ENCODE peak calls at places on chromosome 21, in eight cellular contexts. G is cardiac septum; Z is cerebellar cortex; L is fibroblast of the conjunctiva; M is anterior cingulate cortex; T is activated naive CD4-positive, alpha-beta T cell treated with anti-CD3 and anti-CD28 coated beads for 36 hours; R is natural killer cell; N is NCI-H2081. Y is an unnamed sample.

GRCh38 chr21:42461881-42462877 is 33.8 kb downstream of the RSPH1 start:
- DNase-seq in G (peak), Z (no peak), L (no peak), M (no peak), T (no peak), R (no peak), N (peak), Y (no peak)

GRCh38 chr21:37627561-37627960 is 261.0 kb downstream of the DYRK1A start:
- DNase-seq in G (no peak), Z (no peak), L (no peak), M (no peak), T (no peak), R (no peak), N (no peak), Y (no peak)

GRCh38 chr21:26096494-26096893 is 74.1 kb downstream of the APP start:
- DNase-seq in G (no peak), Z (no peak), L (no peak), M (no peak), T (no peak), R (no peak), N (no peak), Y (no peak)

GRCh38 chr21:41752231-41752681 is 14.6 kb downstream of the RIPK4 start:
- DNase-seq in G (no peak), Z (no peak), L (no peak), M (no peak), T (no peak), R (no peak), N (no peak), Y (no peak)

GRCh38 chr21:32209580-32209979 is 69.3 kb downstream of the MIS18A start:
- DNase-seq in G (no peak), Z (no peak), L (no peak), M (no peak), T (no peak), R (no peak), N (no peak), Y (no peak)

GRCh38 chr21:41856572-41856971 is 22.6 kb downstream of the PRDM15 start:
- DNase-seq in G (no peak), Z (no peak), L (no peak), M (no peak), T (no peak), R (no peak), N (no peak), Y (no peak)

GRCh38 chr21:33302796-33303195 is 22.0 kb upstream of the IFNAR1 start:
- DNase-seq in G (no peak), Z (no peak), L (no peak), M (no peak), T (no peak), R (no peak), N (no peak), Y (no peak)

GRCh38 chr21:25107708-25108107 is 499.6 kb downstream of the MRPL39 start:
- DNase-seq in G (no peak), Z (no peak), L (peak), M (no peak), T (no peak), R (no peak), N (no peak), Y (no peak)

GRCh38 chr21:45767071-45768006 is 123.8 kb downstream of the PCBP3 start:
- DNase-seq in G (no peak), Z (no peak), L (no peak), M (no peak), T (peak), R (no peak), N (no peak), Y (no peak)

GRCh38 chr21:41916888-41917433 is 36.9 kb downstream of the C2CD2 start:
- DNase-seq in G (no peak), Z (no peak), L (no peak), M (no peak), T (no peak), R (no peak), N (no peak), Y (peak)

GRCh38 chr21:46029201-46029924 is 47.8 kb downstream of the COL6A1 start:
- DNase-seq in G (no peak), Z (no peak), L (no peak), M (no peak), T (no peak), R (no peak), N (no peak), Y (no peak)

GRCh38 chr21:39037807-39038405 is 145.3 kb downstream of the PSMG1 start:
- DNase-seq in G (no peak), Z (no peak), L (no peak), M (no peak), T (peak), R (no peak), N (no peak), Y (no peak)

GRCh38 chr21:45310446-45310845 is 22.8 kb upstream of the POFUT2 start:
- DNase-seq in G (peak), Z (no peak), L (no peak), M (no peak), T (no peak), R (no peak), N (no peak), Y (no peak)

GRCh38 chr21:31903896-31904295 is 31.1 kb downstream of the HUNK start:
- DNase-seq in G (no peak), Z (no peak), L (no peak), M (no peak), T (no peak), R (no peak), N (no peak), Y (no peak)

GRCh38 chr21:31873696-31874599 is 1.1 kb downstream of the HUNK start:
- DNase-seq in G (no peak), Z (no peak), L (no peak), M (peak), T (peak), R (no peak), N (peak), Y (peak)

GRCh38 chr21:15224346-15225086 is 159.7 kb upstream of the NRIP1 start:
- DNase-seq in G (no peak), Z (no peak), L (peak), M (no peak), T (no peak), R (no peak), N (no peak), Y (peak)

GRCh38 chr21:44461005-44461404 is 5.7 kb downstream of the LRRC3 start:
- DNase-seq in G (no peak), Z (no peak), L (no peak), M (no peak), T (no peak), R (no peak), N (no peak), Y (no peak)

GRCh38 chr21:35617491-35617890 is 442.8 kb downstream of the SETD4 start:
- DNase-seq in G (no peak), Z (no peak), L (no peak), M (no peak), T (no peak), R (no peak), N (no peak), Y (no peak)

GRCh38 chr21:41894922-41895557 is 15.9 kb upstream of the PRDM15 start:
- DNase-seq in G (no peak), Z (no peak), L (peak), M (no peak), T (no peak), R (no peak), N (no peak), Y (no peak)

GRCh38 chr21:33828083-33828482 is 87.5 kb downstream of the ATP5PO start:
- DNase-seq in G (no peak), Z (peak), L (no peak), M (no peak), T (no peak), R (no peak), N (no peak), Y (no peak)

GRCh38 chr21:43835061-43835460 is 30.0 kb upstream of the AGPAT3 start:
- DNase-seq in G (no peak), Z (no peak), L (no peak), M (no peak), T (no peak), R (no peak), N (no peak), Y (no peak)